ENCODE peak calls at places on chromosomes 3 and 15, in nine cellular contexts. H is GM12891, N is adrenal gland, B is heart left ventricle, V is A549, F is ovary, S is stomach, L is H54, W is endothelial cell of umbilical vein. D is an unnamed sample.
A peak's percentile ranks its signal among the peaks of the same experiment; 100 is the strongest.

GRCh38 chr3:36874351-36874874 is 70.4 kb downstream of the TRANK1 start:
- DNase-seq in H (no peak), N (no peak), B (no peak), V (no peak), F (no peak), S (no peak), L (no peak), W (no peak), D (no peak)

GRCh38 chr3:64814360-64814759 is 126.6 kb upstream of the ADAMTS9 start:
- DNase-seq in H (no peak), N (no peak), B (no peak), V (no peak), F (no peak), S (no peak), L (no peak), W (no peak), D (no peak)

GRCh38 chr3:32261545-32261944 is 23.1 kb downstream of the CMTM8 start:
- DNase-seq in H (no peak), N (no peak), B (no peak), V (no peak), F (no peak), S (no peak), L (no peak), W (no peak), D (no peak)

GRCh38 chr15:51046799-51047449 is 47.8 kb downstream of the TNFAIP8L3 start:
- DNase-seq in H (no peak), N (peak; percentile 73), B (peak; percentile 30), V (no peak), F (peak; percentile 79), S (peak; percentile 30), L (no peak), W (peak; percentile 37), D (peak; percentile 90)

GRCh38 chr15:100572362-100572983 is 29.5 kb downstream of the LINS1 start:
- DNase-seq in H (no peak), N (no peak), B (no peak), V (no peak), F (no peak), S (no peak), L (no peak), W (peak; percentile 16), D (no peak)

GRCh38 chr15:58269455-58270414 is 131.6 kb downstream of the AQP9 start:
- DNase-seq in H (no peak), N (no peak), B (no peak), V (peak; percentile 71), F (no peak), S (no peak), L (peak; percentile 13), W (peak; percentile 56), D (no peak)

GRCh38 chr3:102129774-102130608 is 280.7 kb downstream of the NFKBIZ start:
- DNase-seq in H (no peak), N (no peak), B (no peak), V (peak; percentile 37), F (peak; percentile 23), S (no peak), L (peak; percentile 31), W (peak; percentile 88), D (no peak)

GRCh38 chr3:10339376-10339955 is 18.6 kb upstream of the SEC13 start:
- DNase-seq in H (no peak), N (no peak), B (no peak), V (no peak), F (no peak), S (no peak), L (no peak), W (no peak), D (no peak)

GRCh38 chr15:68816158-68816557 is 4.5 kb downstream of the ANP32A start:
- DNase-seq in H (no peak), N (no peak), B (no peak), V (no peak), F (no peak), S (no peak), L (no peak), W (no peak), D (no peak)

GRCh38 chr3:31038086-31038737 is 143.8 kb upstream of the GADL1 start:
- DNase-seq in H (no peak), N (no peak), B (no peak), V (no peak), F (no peak), S (no peak), L (no peak), W (no peak), D (no peak)

GRCh38 chr3:119223511-119223910 is 17.2 kb downstream of the B4GALT4 start:
- DNase-seq in H (no peak), N (no peak), B (no peak), V (peak; percentile 48), F (no peak), S (no peak), L (no peak), W (no peak), D (no peak)

GRCh38 chr15:101091080-101092017 is 160.5 kb downstream of the CHSY1 start:
- DNase-seq in H (no peak), N (peak; percentile 85), B (peak; percentile 68), V (no peak), F (peak; percentile 87), S (no peak), L (peak; percentile 45), W (peak; percentile 86), D (no peak)

GRCh38 chr3:146382386-146382785 is 87.0 kb downstream of the PLSCR2 start:
- DNase-seq in H (no peak), N (no peak), B (no peak), V (peak; percentile 65), F (no peak), S (no peak), L (no peak), W (peak; percentile 34), D (no peak)

GRCh38 chr3:107208796-107209195 is 168.4 kb upstream of the CCDC54 start:
- DNase-seq in H (no peak), N (no peak), B (no peak), V (no peak), F (no peak), S (no peak), L (no peak), W (peak; percentile 51), D (no peak)

GRCh38 chr3:72839057-72839456 is 9.2 kb downstream of the SHQ1 start:
- DNase-seq in H (no peak), N (no peak), B (no peak), V (no peak), F (no peak), S (no peak), L (no peak), W (no peak), D (no peak)

GRCh38 chr3:103693831-103694230 is 1259.0 kb downstream of the ZPLD1 start:
- DNase-seq in H (no peak), N (no peak), B (no peak), V (no peak), F (no peak), S (no peak), L (no peak), W (no peak), D (no peak)

GRCh38 chr15:44712108-44713005 is 1.0 kb downstream of the B2M start:
- DNase-seq in H (no peak), N (peak; percentile 85), B (peak; percentile 82), V (peak; percentile 71), F (peak; percentile 73), S (peak; percentile 74), L (peak; percentile 21), W (peak; percentile 83), D (peak; percentile 94)

GRCh38 chr3:49723631-49724551 is at the start of gene GMPPB:
- DNase-seq in H (peak; percentile 97), N (peak; percentile 99), B (peak; percentile 98), V (peak; percentile 94), F (peak; percentile 97), S (peak; percentile 98), L (peak; percentile 99), W (peak; percentile 98), D (peak; percentile 99)
- TF ChIP-seq POLR2A in H (peak; percentile 61), N (peak; percentile 70), B (peak; percentile 78), V (peak; percentile 39), F (peak; percentile 73), S (no peak), L (peak; percentile 65), W (peak; percentile 80), D (peak; percentile 68)

DNA sequence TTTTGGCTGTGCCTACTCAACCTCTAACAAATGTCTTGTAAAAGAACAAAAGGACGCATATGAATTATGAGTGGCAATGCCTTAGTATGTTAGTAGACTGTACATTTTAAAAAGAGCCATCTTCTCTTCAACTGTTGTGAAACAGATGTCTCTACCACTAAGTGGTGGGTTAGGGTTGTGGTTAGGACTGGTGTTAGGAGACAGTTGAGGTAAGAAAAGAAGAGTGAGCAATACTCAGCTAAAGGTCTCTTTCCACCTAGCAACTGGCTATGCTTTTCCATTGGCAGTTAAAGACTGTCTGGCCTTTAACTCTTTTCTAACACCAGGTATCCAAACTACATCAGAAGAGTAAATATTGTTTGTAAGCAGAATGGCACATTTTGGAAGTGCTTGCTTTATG is 221.7 kb upstream of the TBC1D5 start:
- DNase-seq in H (no peak), N (no peak), B (no peak), V (no peak), F (no peak), S (no peak), L (no peak), W (no peak), D (no peak)
- TF ChIP-seq POLR2A in H (no peak), N (no peak), B (no peak), V (no peak), F (no peak), S (no peak), L (no peak), W (no peak), D (no peak)

DNA sequence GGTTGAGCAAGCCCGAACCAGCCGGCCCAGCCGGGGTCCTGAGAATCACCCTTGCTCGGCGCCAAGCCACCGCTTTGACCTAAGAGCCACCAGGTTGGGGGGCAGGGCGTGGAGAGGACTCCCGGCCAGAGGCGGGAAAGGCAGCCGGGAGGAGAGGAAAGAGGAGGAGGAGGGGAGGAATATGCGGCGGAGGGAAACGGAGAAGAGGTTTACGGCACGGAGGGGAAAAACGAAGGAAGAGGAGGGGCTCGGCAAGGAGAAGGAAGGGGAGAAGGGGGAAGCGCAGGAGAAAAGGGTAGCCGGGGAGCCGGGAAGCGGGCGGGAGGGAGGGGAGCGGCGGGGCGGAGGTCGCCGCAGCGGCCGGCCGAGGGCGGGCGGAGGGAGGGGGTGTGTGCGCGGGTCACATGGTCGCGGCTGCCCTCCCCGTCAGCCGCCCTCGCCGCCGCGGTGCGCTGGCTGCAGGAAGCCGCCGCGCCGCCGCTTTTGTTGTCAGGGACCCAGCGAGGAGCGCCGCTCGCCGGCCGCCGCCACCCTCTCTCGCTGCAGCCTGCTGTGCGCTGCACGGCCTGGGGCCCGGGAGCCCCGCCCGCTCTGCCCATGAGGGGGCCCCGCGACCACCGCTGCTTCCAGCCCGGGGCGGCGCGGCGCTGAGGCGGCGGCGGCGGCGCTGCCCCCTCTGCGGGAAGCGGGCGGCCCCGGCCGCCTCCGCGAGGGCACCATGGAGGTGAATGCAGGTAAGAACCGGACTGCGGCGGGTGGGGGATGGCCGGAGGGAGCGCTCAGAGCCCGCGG is at the start of gene NR1D2:
- DNase-seq in H (peak; percentile 79), N (peak; percentile 84), B (peak; percentile 92), V (peak; percentile 79), F (peak; percentile 85), S (peak; percentile 88), L (peak; percentile 70), W (peak; percentile 72), D (peak; percentile 95)
- TF ChIP-seq POLR2A in H (no peak), N (peak; percentile 96), B (peak; percentile 65), V (no peak), F (peak; percentile 87), S (no peak), L (peak; percentile 62), W (peak; percentile 23), D (peak; percentile 51)

DNA sequence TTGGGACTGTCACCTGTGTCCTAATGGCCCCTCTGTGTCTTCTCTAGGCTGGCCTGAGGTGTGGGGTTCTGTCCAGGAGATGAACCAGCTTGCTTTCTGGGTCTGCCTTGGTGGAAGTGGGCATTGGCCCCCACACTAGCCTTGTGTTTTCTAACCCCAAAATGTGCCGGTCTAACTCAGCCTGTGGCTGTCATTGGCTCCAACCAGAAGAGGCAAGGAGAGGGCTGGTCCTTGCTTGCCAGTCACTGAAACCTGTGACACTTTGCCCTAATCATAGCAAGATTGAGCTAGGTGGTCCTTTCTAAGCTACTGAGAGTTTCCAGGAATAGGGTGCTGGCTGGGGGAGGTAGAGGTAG is 2.2 kb downstream of the C15orf39 start:
- DNase-seq in H (no peak), N (no peak), B (no peak), V (no peak), F (no peak), S (no peak), L (no peak), W (no peak), D (no peak)
- TF ChIP-seq POLR2A in H (peak; percentile 58), N (no peak), B (no peak), V (no peak), F (no peak), S (no peak), L (no peak), W (no peak), D (no peak)

D was measured in esophagus muscularis mucosa.